ENCODE peak calls at places on chromosomes 6 and 20, in six cellular contexts. I, B, G, Y, U and H are unnamed samples.

GRCh38 chr6:35691027-35691824 is 2.5 kb upstream of the FKBP5 start:
- DNase-seq in I (no peak), B (no peak), G (no peak), Y (no peak), U (no peak), H (no peak)

GRCh38 chr6:7325750-7326149 is 12.8 kb upstream of the SSR1 start:
- DNase-seq in I (no peak), B (no peak), G (no peak), Y (no peak), U (no peak), H (no peak)

GRCh38 chr20:19875746-19876145 is 117.7 kb downstream of the RIN2 start:
- DNase-seq in I (no peak), B (no peak), G (no peak), Y (no peak), U (no peak), H (no peak)

GRCh38 chr6:37624121-37624520 is 73.6 kb downstream of the MDGA1 start:
- DNase-seq in I (peak), B (peak), G (no peak), Y (no peak), U (no peak), H (no peak)

GRCh38 chr6:168063431-168063830 is 15.6 kb downstream of the FRMD1 start:
- DNase-seq in I (no peak), B (no peak), G (no peak), Y (no peak), U (no peak), H (no peak)

GRCh38 chr20:53208110-53208908 is 236.2 kb downstream of the TSHZ2 start:
- DNase-seq in I (no peak), B (no peak), G (no peak), Y (no peak), U (no peak), H (no peak)

GRCh38 chr20:50153153-50153499 is 397 bp downstream of the PEDS1 start:
- DNase-seq in I (no peak), B (no peak), G (no peak), Y (no peak), U (no peak), H (no peak)

GRCh38 chr20:57622201-57622570 is 2.0 kb upstream of the ZBP1 start:
- DNase-seq in I (no peak), B (no peak), G (no peak), Y (no peak), U (no peak), H (no peak)

GRCh38 chr20:41411458-41411857 is 44.8 kb upstream of the EMILIN3 start:
- DNase-seq in I (no peak), B (no peak), G (no peak), Y (peak), U (no peak), H (no peak)

GRCh38 chr6:105798057-105798456 is 288.1 kb upstream of the PRDM1 start:
- DNase-seq in I (no peak), B (no peak), G (no peak), Y (peak), U (no peak), H (no peak)

GRCh38 chr6:158284340-158285210 is 27.7 kb upstream of the TULP4 start:
- DNase-seq in I (no peak), B (no peak), G (peak), Y (peak), U (no peak), H (no peak)

GRCh38 chr6:21987501-21987957 is 309.3 kb downstream of the PRL start:
- DNase-seq in I (no peak), B (no peak), G (no peak), Y (peak), U (no peak), H (no peak)

GRCh38 chr6:4950849-4951533 is 52.8 kb downstream of the RPP40 start:
- DNase-seq in I (no peak), B (no peak), G (no peak), Y (no peak), U (no peak), H (no peak)

GRCh38 chr6:99790679-99791078 is 184.0 kb downstream of the PRDM13 start:
- DNase-seq in I (peak), B (peak), G (no peak), Y (no peak), U (no peak), H (no peak)

GRCh38 chr20:24402234-24402633 is 67.2 kb upstream of the SYNDIG1 start:
- DNase-seq in I (no peak), B (no peak), G (no peak), Y (no peak), U (no peak), H (no peak)

GRCh38 chr6:28914941-28915340 is 8.8 kb downstream of the TRIM27 start:
- DNase-seq in I (no peak), B (no peak), G (no peak), Y (no peak), U (no peak), H (no peak)

GRCh38 chr6:131754088-131754487 is 43.3 kb upstream of the CTAGE9 start:
- DNase-seq in I (no peak), B (no peak), G (no peak), Y (peak), U (no peak), H (no peak)

GRCh38 chr6:24831771-24832718 is 33.3 kb upstream of the ARMH2 start:
- DNase-seq in I (no peak), B (no peak), G (no peak), Y (peak), U (no peak), H (no peak)

GRCh38 chr6:19368511-19368910 is 468.7 kb upstream of the ID4 start:
- DNase-seq in I (no peak), B (no peak), G (no peak), Y (peak), U (no peak), H (no peak)

GRCh38 chr6:26199773-26200728 is 112.8 kb downstream of the HFE start:
- DNase-seq in I (peak), B (no peak), G (no peak), Y (peak), U (no peak), H (peak)

GRCh38 chr20:19274412-19275015 is 62.1 kb downstream of the SLC24A3 start:
- DNase-seq in I (no peak), B (no peak), G (no peak), Y (no peak), U (no peak), H (no peak)

GRCh38 chr20:58075980-58076749 is 152.3 kb downstream of the ANKRD60 start:
- DNase-seq in I (no peak), B (no peak), G (no peak), Y (no peak), U (no peak), H (no peak)

GRCh38 chr6:71486466-71486865 is 197.9 kb downstream of the OGFRL1 start:
- DNase-seq in I (no peak), B (no peak), G (no peak), Y (peak), U (no peak), H (no peak)

GRCh38 chr6:106693343-106693742 is 64.0 kb downstream of the QRSL1 start:
- DNase-seq in I (no peak), B (no peak), G (no peak), Y (no peak), U (no peak), H (no peak)

GRCh38 chr6:14975124-14975815 is 270.6 kb upstream of the JARID2 start:
- DNase-seq in I (no peak), B (peak), G (no peak), Y (no peak), U (no peak), H (peak)

GRCh38 chr6:92110390-92110789 is 1309.0 kb downstream of the EPHA7 start:
- DNase-seq in I (peak), B (peak), G (no peak), Y (no peak), U (no peak), H (peak)

GRCh38 chr6:1240766-1241165 is 71.1 kb upstream of the FOXQ1 start:
- DNase-seq in I (no peak), B (no peak), G (no peak), Y (peak), U (no peak), H (no peak)

GRCh38 chr6:168908887-168909286 is 344.8 kb downstream of the THBS2 start:
- DNase-seq in I (no peak), B (no peak), G (no peak), Y (peak), U (no peak), H (no peak)

GRCh38 chr20:4681971-4682370 is 39.7 kb upstream of the PRND start:
- DNase-seq in I (no peak), B (no peak), G (no peak), Y (peak), U (no peak), H (no peak)